ENCODE peak calls at places on chromosomes 11 and 22, in seven cellular contexts. One of them, this sample, is unnamed.

GRCh38 chr11:126282361-126282741 is 542 bp upstream of the TIRAP start:
- DNase-seq in ovary: peak
- DNase-seq in spleen: peak
- DNase-seq in transverse colon: peak
- DNase-seq in heart left ventricle: peak
- DNase-seq in A549: no peak
- DNase-seq in vagina: no peak
- DNase-seq in this sample: peak

GRCh38 chr11:134045799-134046635 is 22.9 kb upstream of the JAM3 start:
- DNase-seq in ovary: no peak
- DNase-seq in spleen: peak
- DNase-seq in transverse colon: no peak
- DNase-seq in heart left ventricle: peak
- DNase-seq in A549: no peak
- DNase-seq in vagina: no peak
- DNase-seq in this sample: peak

GRCh38 chr11:68354181-68354872 is 41.9 kb downstream of the LRP5 start:
- DNase-seq in ovary: peak
- DNase-seq in spleen: no peak
- DNase-seq in transverse colon: peak
- DNase-seq in heart left ventricle: peak
- DNase-seq in A549: peak
- DNase-seq in vagina: no peak
- DNase-seq in this sample: peak

GRCh38 chr22:42080287-42080686 is 787 bp downstream of the SMDT1 start:
- DNase-seq in ovary: peak
- DNase-seq in spleen: peak
- DNase-seq in transverse colon: peak
- DNase-seq in heart left ventricle: no peak
- DNase-seq in A549: peak
- DNase-seq in vagina: no peak
- DNase-seq in this sample: no peak

GRCh38 chr22:31271485-31271884 is 20.8 kb downstream of the PIK3IP1 start:
- DNase-seq in ovary: no peak
- DNase-seq in spleen: no peak
- DNase-seq in transverse colon: no peak
- DNase-seq in heart left ventricle: no peak
- DNase-seq in A549: no peak
- DNase-seq in vagina: no peak
- DNase-seq in this sample: no peak

GRCh38 chr11:12434255-12434654 is 56.9 kb downstream of the PARVA start:
- DNase-seq in ovary: no peak
- DNase-seq in spleen: no peak
- DNase-seq in transverse colon: no peak
- DNase-seq in heart left ventricle: no peak
- DNase-seq in A549: no peak
- DNase-seq in vagina: no peak
- DNase-seq in this sample: no peak

GRCh38 chr11:96103102-96103501 is 179.2 kb upstream of the MTMR2 start:
- DNase-seq in ovary: no peak
- DNase-seq in spleen: no peak
- DNase-seq in transverse colon: no peak
- DNase-seq in heart left ventricle: no peak
- DNase-seq in A549: no peak
- DNase-seq in vagina: no peak
- DNase-seq in this sample: no peak

GRCh38 chr11:86577663-86578636 is 94.5 kb downstream of the ME3 start:
- DNase-seq in ovary: peak
- DNase-seq in spleen: peak
- DNase-seq in transverse colon: peak
- DNase-seq in heart left ventricle: peak
- DNase-seq in A549: peak
- DNase-seq in vagina: no peak
- DNase-seq in this sample: peak

GRCh38 chr11:64619811-64620285 is 28.8 kb downstream of the SLC22A12 start:
- DNase-seq in ovary: peak
- DNase-seq in spleen: no peak
- DNase-seq in transverse colon: peak
- DNase-seq in heart left ventricle: peak
- DNase-seq in A549: peak
- DNase-seq in vagina: no peak
- DNase-seq in this sample: no peak

GRCh38 chr11:25065711-25066110 is 568.9 kb downstream of the LUZP2 start:
- DNase-seq in ovary: no peak
- DNase-seq in spleen: no peak
- DNase-seq in transverse colon: no peak
- DNase-seq in heart left ventricle: no peak
- DNase-seq in A549: peak
- DNase-seq in vagina: no peak
- DNase-seq in this sample: no peak

GRCh38 chr11:86738615-86739014 is 61.7 kb upstream of the PRSS23 start:
- DNase-seq in ovary: no peak
- DNase-seq in spleen: no peak
- DNase-seq in transverse colon: no peak
- DNase-seq in heart left ventricle: no peak
- DNase-seq in A549: no peak
- DNase-seq in vagina: no peak
- DNase-seq in this sample: no peak

GRCh38 chr11:110497204-110497987 is 67.6 kb downstream of the FDX1 start:
- DNase-seq in ovary: no peak
- DNase-seq in spleen: no peak
- DNase-seq in transverse colon: no peak
- DNase-seq in heart left ventricle: no peak
- DNase-seq in A549: no peak
- DNase-seq in vagina: no peak
- DNase-seq in this sample: peak

GRCh38 chr22:29016067-29016938 is 45.3 kb downstream of the C22orf31 start:
- DNase-seq in ovary: no peak
- DNase-seq in spleen: no peak
- DNase-seq in transverse colon: no peak
- DNase-seq in heart left ventricle: no peak
- DNase-seq in A549: no peak
- DNase-seq in vagina: no peak
- DNase-seq in this sample: no peak

GRCh38 chr11:96472085-96472484 is 82.3 kb downstream of the JRKL start:
- DNase-seq in ovary: no peak
- DNase-seq in spleen: no peak
- DNase-seq in transverse colon: no peak
- DNase-seq in heart left ventricle: no peak
- DNase-seq in A549: peak
- DNase-seq in vagina: no peak
- DNase-seq in this sample: no peak

GRCh38 chr11:76830639-76831312 is 29.9 kb upstream of the ACER3 start:
- DNase-seq in ovary: no peak
- DNase-seq in spleen: no peak
- DNase-seq in transverse colon: no peak
- DNase-seq in heart left ventricle: no peak
- DNase-seq in A549: no peak
- DNase-seq in vagina: no peak
- DNase-seq in this sample: no peak

GRCh38 chr11:122869622-122870021 is 12.9 kb upstream of the JHY start:
- DNase-seq in ovary: no peak
- DNase-seq in spleen: no peak
- DNase-seq in transverse colon: no peak
- DNase-seq in heart left ventricle: no peak
- DNase-seq in A549: no peak
- DNase-seq in vagina: no peak
- DNase-seq in this sample: no peak

GRCh38 chr11:61009392-61010275 is 38.2 kb downstream of the CD6 start:
- DNase-seq in ovary: no peak
- DNase-seq in spleen: peak
- DNase-seq in transverse colon: no peak
- DNase-seq in heart left ventricle: no peak
- DNase-seq in A549: no peak
- DNase-seq in vagina: no peak
- DNase-seq in this sample: no peak

GRCh38 chr11:94926698-94927237 is 46.6 kb downstream of the CWC15 start:
- DNase-seq in ovary: peak
- DNase-seq in spleen: no peak
- DNase-seq in transverse colon: peak
- DNase-seq in heart left ventricle: peak
- DNase-seq in A549: peak
- DNase-seq in vagina: no peak
- DNase-seq in this sample: peak

GRCh38 chr11:1640076-1640946 is 10.7 kb downstream of the KRTAP5-5 start:
- DNase-seq in ovary: no peak
- DNase-seq in spleen: peak
- DNase-seq in transverse colon: peak
- DNase-seq in heart left ventricle: no peak
- DNase-seq in A549: peak
- DNase-seq in vagina: no peak
- DNase-seq in this sample: no peak

GRCh38 chr11:13104619-13105236 is 95.6 kb downstream of the RASSF10 start:
- DNase-seq in ovary: no peak
- DNase-seq in spleen: no peak
- DNase-seq in transverse colon: no peak
- DNase-seq in heart left ventricle: no peak
- DNase-seq in A549: no peak
- DNase-seq in vagina: no peak
- DNase-seq in this sample: no peak

GRCh38 chr11:44749160-44749559 is 22.4 kb downstream of the TSPAN18 start:
- DNase-seq in ovary: no peak
- DNase-seq in spleen: no peak
- DNase-seq in transverse colon: no peak
- DNase-seq in heart left ventricle: no peak
- DNase-seq in A549: no peak
- DNase-seq in vagina: no peak
- DNase-seq in this sample: no peak

GRCh38 chr22:43377486-43377995 is 34.3 kb upstream of the MPPED1 start:
- DNase-seq in ovary: peak
- DNase-seq in spleen: no peak
- DNase-seq in transverse colon: no peak
- DNase-seq in heart left ventricle: no peak
- DNase-seq in A549: no peak
- DNase-seq in vagina: no peak
- DNase-seq in this sample: no peak

DNA sequence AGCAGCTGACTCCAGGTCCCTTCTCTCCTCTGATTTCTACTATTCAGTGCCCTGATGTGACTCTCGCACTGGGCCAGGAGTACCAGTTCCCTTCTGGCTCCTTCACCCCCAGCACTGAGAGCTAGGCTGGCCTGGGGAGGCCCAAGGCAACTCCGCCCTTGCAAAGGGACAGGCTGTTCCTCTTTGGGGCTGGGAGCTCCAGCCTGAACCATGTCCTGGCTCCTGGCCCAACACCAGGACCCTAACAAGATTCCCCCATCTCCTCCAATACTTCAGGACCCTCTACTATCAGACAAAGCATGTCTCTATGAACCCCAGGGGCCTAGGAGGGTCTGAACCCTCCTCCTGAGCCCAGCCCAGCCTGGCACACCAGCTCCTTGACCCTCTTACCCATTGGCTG is 12.6 kb downstream of the CREB3L1 start:
- DNase-seq in ovary: peak
- DNase-seq in spleen: no peak
- DNase-seq in transverse colon: no peak
- DNase-seq in heart left ventricle: peak
- DNase-seq in A549: no peak
- DNase-seq in vagina: no peak
- DNase-seq in this sample: no peak
- H3K27ac ChIP-seq in ovary: peak
- H3K27ac ChIP-seq in spleen: no peak
- H3K27ac ChIP-seq in transverse colon: peak
- H3K27ac ChIP-seq in heart left ventricle: no peak
- H3K27ac ChIP-seq in A549: peak
- H3K27ac ChIP-seq in vagina: peak
- H3K27ac ChIP-seq in this sample: no peak

GRCh38 chr11:127369301-127369968 is 368.9 kb upstream of the KIRREL3 start:
- DNase-seq in ovary: no peak
- DNase-seq in spleen: no peak
- DNase-seq in transverse colon: no peak
- DNase-seq in heart left ventricle: no peak
- DNase-seq in A549: no peak
- DNase-seq in vagina: no peak
- DNase-seq in this sample: no peak
- TF ChIP-seq POLR2A in ovary: no peak
- TF ChIP-seq POLR2A in spleen: no peak
- TF ChIP-seq POLR2A in transverse colon: no peak
- TF ChIP-seq POLR2A in heart left ventricle: no peak
- TF ChIP-seq POLR2A in A549: no peak
- TF ChIP-seq POLR2A in vagina: no peak
- TF ChIP-seq POLR2A in this sample: no peak

GRCh38 chr11:119643878-119644225 is 85.1 kb downstream of the NECTIN1 start:
- DNase-seq in ovary: no peak
- DNase-seq in spleen: no peak
- DNase-seq in transverse colon: no peak
- DNase-seq in heart left ventricle: no peak
- DNase-seq in A549: no peak
- DNase-seq in vagina: no peak
- DNase-seq in this sample: no peak

GRCh38 chr11:119645018-119645417 is 84.0 kb downstream of the NECTIN1 start:
- DNase-seq in ovary: no peak
- DNase-seq in spleen: no peak
- DNase-seq in transverse colon: no peak
- DNase-seq in heart left ventricle: no peak
- DNase-seq in A549: no peak
- DNase-seq in vagina: no peak
- DNase-seq in this sample: no peak

GRCh38 chr11:119644502-119644901 is 84.5 kb downstream of the NECTIN1 start:
- DNase-seq in ovary: no peak
- DNase-seq in spleen: no peak
- DNase-seq in transverse colon: no peak
- DNase-seq in heart left ventricle: no peak
- DNase-seq in A549: no peak
- DNase-seq in vagina: no peak
- DNase-seq in this sample: no peak

GRCh38 chr11:119641991-119642745 is 86.8 kb downstream of the NECTIN1 start:
- DNase-seq in ovary: no peak
- DNase-seq in spleen: no peak
- DNase-seq in transverse colon: no peak
- DNase-seq in heart left ventricle: no peak
- DNase-seq in A549: peak
- DNase-seq in vagina: no peak
- DNase-seq in this sample: no peak

GRCh38 chr11:119643212-119643877 is 85.7 kb downstream of the NECTIN1 start:
- DNase-seq in ovary: no peak
- DNase-seq in spleen: no peak
- DNase-seq in transverse colon: no peak
- DNase-seq in heart left ventricle: no peak
- DNase-seq in A549: no peak
- DNase-seq in vagina: no peak
- DNase-seq in this sample: no peak
- H3K27ac ChIP-seq in ovary: no peak
- H3K27ac ChIP-seq in spleen: no peak
- H3K27ac ChIP-seq in transverse colon: no peak
- H3K27ac ChIP-seq in heart left ventricle: no peak
- H3K27ac ChIP-seq in A549: no peak
- H3K27ac ChIP-seq in vagina: no peak
- H3K27ac ChIP-seq in this sample: no peak

GRCh38 chr11:117179048-117179999 is 781 bp downstream of the SIDT2 start:
- DNase-seq in ovary: no peak
- DNase-seq in spleen: peak
- DNase-seq in transverse colon: peak
- DNase-seq in heart left ventricle: peak
- DNase-seq in A549: no peak
- DNase-seq in vagina: peak
- DNase-seq in this sample: no peak
- TF ChIP-seq POLR2A in ovary: no peak
- TF ChIP-seq POLR2A in spleen: no peak
- TF ChIP-seq POLR2A in transverse colon: no peak
- TF ChIP-seq POLR2A in heart left ventricle: no peak
- TF ChIP-seq POLR2A in A549: no peak
- TF ChIP-seq POLR2A in vagina: no peak
- TF ChIP-seq POLR2A in this sample: no peak

GRCh38 chr11:124202951-124203350 is 19.8 kb downstream of the OR10D3 start:
- DNase-seq in ovary: no peak
- DNase-seq in spleen: no peak
- DNase-seq in transverse colon: no peak
- DNase-seq in heart left ventricle: no peak
- DNase-seq in A549: no peak
- DNase-seq in vagina: no peak
- DNase-seq in this sample: no peak
- H3K27ac ChIP-seq in ovary: no peak
- H3K27ac ChIP-seq in spleen: no peak
- H3K27ac ChIP-seq in transverse colon: no peak
- H3K27ac ChIP-seq in heart left ventricle: no peak
- H3K27ac ChIP-seq in A549: no peak
- H3K27ac ChIP-seq in vagina: no peak
- H3K27ac ChIP-seq in this sample: no peak